ENCODE peak calls at places on chromosomes 5 and 9, in four cellular contexts. X, T, I and Y are unnamed samples.

GRCh38 chr5:66826696-66827095 is 230.5 kb downstream of the MAST4 start:
- DNase-seq in X (no peak), T (no peak), I (no peak), Y (no peak)

GRCh38 chr5:15637886-15638285 is 137.9 kb downstream of the FBXL7 start:
- DNase-seq in X (no peak), T (no peak), I (no peak), Y (no peak)

GRCh38 chr9:101677864-101678263 is 60.6 kb downstream of the GRIN3A start:
- DNase-seq in X (no peak), T (no peak), I (no peak), Y (no peak)

GRCh38 chr5:17302590-17302989 is 85.2 kb downstream of the BASP1 start:
- DNase-seq in X (no peak), T (peak; percentile 69), I (no peak), Y (no peak)

GRCh38 chr5:37412515-37412914 is 33.4 kb downstream of the WDR70 start:
- DNase-seq in X (no peak), T (no peak), I (no peak), Y (no peak)

GRCh38 chr5:85717203-85717563 is 900.6 kb upstream of the COX7C start:
- DNase-seq in X (no peak), T (no peak), I (no peak), Y (no peak)

GRCh38 chr9:83623634-83623991 is 670 bp downstream of the IDNK start:
- DNase-seq in X (no peak), T (no peak), I (peak; percentile 63), Y (peak; percentile 56)

GRCh38 chr5:333945-334344 is 12.4 kb downstream of the AHRR start:
- DNase-seq in X (no peak), T (peak; percentile 29), I (no peak), Y (no peak)

GRCh38 chr9:71793386-71794105 is 25.2 kb upstream of the CEMIP2 start:
- DNase-seq in X (peak; percentile 85), T (peak; percentile 26), I (no peak), Y (no peak)

DNA sequence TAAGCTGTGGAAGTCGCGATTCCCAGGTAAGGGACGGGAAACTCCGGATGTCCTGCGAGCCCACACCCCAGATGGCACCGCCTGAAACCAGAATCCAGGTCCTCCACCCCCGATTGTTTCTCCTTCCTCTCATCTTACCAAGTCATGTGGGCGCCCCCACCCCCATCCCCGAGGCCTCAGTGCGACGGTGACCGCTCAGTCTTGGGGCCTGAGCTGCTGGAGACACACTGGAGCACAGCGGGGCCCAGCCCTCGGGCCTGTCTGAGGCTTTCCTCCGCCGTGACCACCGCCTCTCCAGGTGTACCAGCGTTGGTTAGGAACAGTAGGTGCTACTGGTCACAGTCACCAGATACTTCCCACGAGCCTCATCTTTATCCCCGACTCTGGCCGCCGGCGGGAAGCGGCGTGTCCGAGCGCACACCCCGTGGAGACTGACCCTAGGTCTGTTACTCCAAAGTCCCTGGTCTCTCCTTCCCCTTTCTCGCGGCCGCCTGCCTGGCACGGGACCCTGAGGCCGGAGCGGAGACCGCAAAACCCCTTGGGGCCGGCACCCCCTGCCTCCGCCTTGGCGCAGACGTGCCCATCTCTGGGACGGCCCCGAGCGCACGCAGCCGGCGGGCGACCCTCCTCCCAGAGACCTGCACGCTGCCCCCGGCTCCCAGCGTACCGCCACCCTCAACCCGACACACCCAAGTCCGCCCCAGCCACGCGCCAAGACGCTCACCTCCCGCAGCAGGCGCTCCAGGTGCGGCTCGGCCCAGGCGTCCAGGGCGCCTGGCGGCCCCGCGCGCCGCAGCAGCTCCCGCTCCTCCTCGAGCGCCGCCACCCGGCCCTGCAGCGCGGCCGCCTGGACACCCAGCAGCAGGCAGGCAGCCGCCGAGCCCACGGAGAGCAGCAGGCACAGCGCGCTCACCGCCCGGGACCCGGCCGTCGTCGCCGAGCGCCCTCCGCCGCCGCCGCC is 733 bp downstream of the COL23A1 start:
- DNase-seq in X (peak; percentile 18), T (peak; percentile 61), I (no peak), Y (peak; percentile 43)
- TF ChIP-seq EZH2 in X (peak; percentile 67), T (no peak), I (no peak), Y (no peak)

GRCh38 chr9:130662927-130663257 is 1.5 kb upstream of the PRDM12 start:
- DNase-seq in X (no peak), T (no peak), I (no peak), Y (no peak)

GRCh38 chr9:130662099-130662926 is 2.1 kb upstream of the PRDM12 start:
- DNase-seq in X (no peak), T (no peak), I (no peak), Y (no peak)

GRCh38 chr9:130660326-130660682 is 4.1 kb upstream of the PRDM12 start:
- DNase-seq in X (no peak), T (no peak), I (no peak), Y (no peak)

GRCh38 chr9:130660683-130661460 is 3.5 kb upstream of the PRDM12 start:
- DNase-seq in X (no peak), T (peak; percentile 30), I (no peak), Y (no peak)

DNA sequence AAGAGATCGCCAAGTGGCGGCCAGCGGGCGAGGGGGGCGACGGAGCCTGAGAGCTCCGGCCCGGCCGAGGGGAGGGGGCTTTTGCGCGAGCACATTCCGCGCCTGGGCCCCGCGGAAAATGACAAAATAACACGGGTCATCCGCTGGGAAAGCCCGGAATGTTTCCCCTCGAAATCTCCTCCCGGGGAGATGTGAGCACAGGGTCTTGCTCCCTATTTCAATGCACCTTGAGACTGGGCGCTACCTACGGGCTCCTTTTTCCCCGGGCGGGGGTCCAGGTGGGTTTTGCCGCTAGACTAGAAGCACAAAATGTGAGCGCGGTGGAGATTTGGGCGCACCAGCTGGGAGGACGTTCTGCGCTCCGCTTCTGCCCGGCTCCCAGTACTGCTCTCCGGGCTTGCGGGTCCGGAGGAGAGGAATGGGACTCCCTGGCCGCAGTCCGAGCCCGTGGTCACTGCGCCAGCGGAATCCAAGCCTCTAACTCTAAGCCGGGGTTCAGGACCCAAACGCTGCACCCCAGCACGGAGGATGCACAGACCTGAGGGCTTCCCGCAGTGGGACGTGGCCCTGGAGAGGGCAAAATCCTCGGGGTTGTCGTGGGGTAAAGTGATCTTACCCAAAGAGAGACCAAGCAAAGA is 2.8 kb upstream of the PRDM12 start:
- DNase-seq in X (no peak), T (no peak), I (no peak), Y (no peak)
- TF ChIP-seq EZH2 in X (peak; percentile 45), T (no peak), I (no peak), Y (no peak)

DNA sequence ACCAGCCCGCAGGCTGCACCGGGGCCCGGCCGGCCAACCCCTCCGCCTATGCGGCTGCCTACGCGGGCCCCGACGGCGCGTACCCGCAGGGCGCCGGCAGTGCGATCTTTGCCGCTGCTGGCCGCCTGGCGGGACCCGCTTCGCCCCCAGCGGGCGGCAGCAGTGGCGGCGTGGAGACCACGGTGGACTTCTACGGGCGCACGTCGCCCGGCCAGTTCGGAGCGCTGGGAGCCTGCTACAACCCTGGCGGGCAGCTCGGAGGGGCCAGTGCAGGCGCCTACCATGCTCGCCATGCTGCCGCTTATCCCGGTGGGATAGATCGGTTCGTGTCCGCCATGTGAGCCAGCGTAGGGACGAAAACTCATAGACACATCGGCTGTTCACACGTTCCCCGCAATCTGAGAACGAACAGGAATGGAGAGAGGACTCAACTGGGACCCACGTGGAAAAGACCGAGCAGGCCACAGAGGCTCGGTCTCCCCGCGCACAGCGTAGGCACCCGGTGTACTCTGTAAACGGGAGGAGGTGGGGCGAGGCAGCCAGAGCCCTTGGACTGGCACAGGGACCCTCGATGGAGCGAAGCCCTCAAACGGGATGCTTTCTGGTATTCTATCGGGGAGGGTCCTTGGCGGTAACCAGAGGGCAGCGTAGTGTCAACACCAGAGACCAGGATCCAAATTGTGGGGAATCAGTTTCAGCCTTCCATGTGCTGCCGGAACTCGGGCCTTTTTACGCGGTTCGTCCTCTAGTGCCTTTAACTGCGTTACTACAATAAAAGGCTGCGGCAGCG is 1.9 kb downstream of the FOXE1 start:
- DNase-seq in X (no peak), T (no peak), I (no peak), Y (no peak)
- TF ChIP-seq EZH2 in X (peak; percentile 96), T (no peak), I (no peak), Y (no peak)

GRCh38 chr5:130066644-130067043 is 162.4 kb downstream of the CHSY3 start:
- DNase-seq in X (peak; percentile 32), T (peak; percentile 62), I (no peak), Y (no peak)

GRCh38 chr5:130065617-130066016 is 161.4 kb downstream of the CHSY3 start:
- DNase-seq in X (no peak), T (no peak), I (no peak), Y (no peak)

GRCh38 chr5:130063603-130064002 is 159.3 kb downstream of the CHSY3 start:
- DNase-seq in X (no peak), T (no peak), I (no peak), Y (no peak)

GRCh38 chr5:130067364-130067763 is 163.1 kb downstream of the CHSY3 start:
- DNase-seq in X (no peak), T (no peak), I (no peak), Y (no peak)

DNA sequence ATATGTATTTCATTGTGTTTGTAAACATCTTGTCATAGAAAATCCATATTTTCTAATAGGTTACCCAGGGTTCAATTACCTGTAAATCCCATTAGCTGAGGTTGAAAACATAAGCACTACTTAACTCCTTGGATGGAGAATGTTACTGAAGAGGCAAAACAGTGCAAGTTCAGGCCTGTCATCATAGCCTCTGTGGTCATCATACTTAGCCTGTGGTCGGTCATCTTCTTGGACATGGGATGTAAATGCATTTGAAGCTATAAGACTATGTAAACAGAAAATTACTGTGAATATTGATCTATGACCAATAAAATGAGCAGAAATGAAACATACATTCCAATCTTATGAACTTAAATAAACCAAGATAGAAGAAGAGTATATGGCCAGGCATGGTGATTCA is 164.7 kb downstream of the CHSY3 start:
- DNase-seq in X (no peak), T (no peak), I (no peak), Y (no peak)
- TF ChIP-seq EZH2 in X (no peak), T (no peak), I (no peak), Y (no peak)